ENCODE peak calls at places on chromosomes 5 and 9, in nine cellular contexts. One of them, this sample, is unnamed.

GRCh38 chr5:43482490-43483064 is 1.1 kb downstream of the TMEM267 start:
- DNase-seq in SK-N-DZ: no peak
- DNase-seq in Right ventricle myocardium superior: no peak
- DNase-seq in adipocyte: peak; percentile 46
- DNase-seq in A549: peak; percentile 34
- DNase-seq in progenitor cell of endocrine pancreas: no peak
- DNase-seq in IMR-90: peak; percentile 28
- DNase-seq in B cell: no peak
- DNase-seq in foreskin melanocyte: no peak
- DNase-seq in this sample: no peak

GRCh38 chr5:157867736-157868135 is 8.8 kb upstream of the CLINT1 start:
- DNase-seq in SK-N-DZ: no peak
- DNase-seq in Right ventricle myocardium superior: no peak
- DNase-seq in adipocyte: no peak
- DNase-seq in A549: no peak
- DNase-seq in progenitor cell of endocrine pancreas: no peak
- DNase-seq in IMR-90: no peak
- DNase-seq in B cell: no peak
- DNase-seq in foreskin melanocyte: no peak
- DNase-seq in this sample: no peak

GRCh38 chr5:32767948-32768427 is 56.9 kb downstream of the NPR3 start:
- DNase-seq in SK-N-DZ: no peak
- DNase-seq in Right ventricle myocardium superior: no peak
- DNase-seq in adipocyte: peak; percentile 93
- DNase-seq in A549: peak; percentile 96
- DNase-seq in progenitor cell of endocrine pancreas: no peak
- DNase-seq in IMR-90: peak; percentile 99
- DNase-seq in B cell: no peak
- DNase-seq in foreskin melanocyte: no peak
- DNase-seq in this sample: no peak

GRCh38 chr5:124906339-124907097 is 160.1 kb upstream of the ZNF608 start:
- DNase-seq in SK-N-DZ: peak; percentile 70
- DNase-seq in Right ventricle myocardium superior: peak; percentile 79
- DNase-seq in adipocyte: peak; percentile 77
- DNase-seq in A549: no peak
- DNase-seq in progenitor cell of endocrine pancreas: no peak
- DNase-seq in IMR-90: peak; percentile 79
- DNase-seq in B cell: no peak
- DNase-seq in foreskin melanocyte: peak; percentile 93
- DNase-seq in this sample: no peak

GRCh38 chr9:133683494-133684460 is 47.6 kb downstream of the DBH start:
- DNase-seq in SK-N-DZ: peak; percentile 73
- DNase-seq in Right ventricle myocardium superior: peak; percentile 80
- DNase-seq in adipocyte: no peak
- DNase-seq in A549: no peak
- DNase-seq in progenitor cell of endocrine pancreas: no peak
- DNase-seq in IMR-90: peak; percentile 4
- DNase-seq in B cell: no peak
- DNase-seq in foreskin melanocyte: no peak
- DNase-seq in this sample: peak; percentile 66

GRCh38 chr5:111083323-111083722 is 8.8 kb upstream of the WDR36 start:
- DNase-seq in SK-N-DZ: peak; percentile 37
- DNase-seq in Right ventricle myocardium superior: no peak
- DNase-seq in adipocyte: no peak
- DNase-seq in A549: no peak
- DNase-seq in progenitor cell of endocrine pancreas: no peak
- DNase-seq in IMR-90: no peak
- DNase-seq in B cell: no peak
- DNase-seq in foreskin melanocyte: no peak
- DNase-seq in this sample: no peak

GRCh38 chr9:125241863-125242739 is 958 bp upstream of the HSPA5 start:
- DNase-seq in SK-N-DZ: no peak
- DNase-seq in Right ventricle myocardium superior: peak; percentile 53
- DNase-seq in adipocyte: no peak
- DNase-seq in A549: peak; percentile 46
- DNase-seq in progenitor cell of endocrine pancreas: no peak
- DNase-seq in IMR-90: no peak
- DNase-seq in B cell: no peak
- DNase-seq in foreskin melanocyte: no peak
- DNase-seq in this sample: no peak

GRCh38 chr9:105063665-105064247 is 135.8 kb upstream of the ABCA1 start:
- DNase-seq in SK-N-DZ: no peak
- DNase-seq in Right ventricle myocardium superior: peak; percentile 43
- DNase-seq in adipocyte: peak; percentile 85
- DNase-seq in A549: no peak
- DNase-seq in progenitor cell of endocrine pancreas: no peak
- DNase-seq in IMR-90: peak; percentile 95
- DNase-seq in B cell: no peak
- DNase-seq in foreskin melanocyte: no peak
- DNase-seq in this sample: no peak

GRCh38 chr5:158797498-158797845 is 302.2 kb downstream of the EBF1 start:
- DNase-seq in SK-N-DZ: no peak
- DNase-seq in Right ventricle myocardium superior: peak; percentile 66
- DNase-seq in adipocyte: no peak
- DNase-seq in A549: no peak
- DNase-seq in progenitor cell of endocrine pancreas: no peak
- DNase-seq in IMR-90: no peak
- DNase-seq in B cell: no peak
- DNase-seq in foreskin melanocyte: no peak
- DNase-seq in this sample: no peak

GRCh38 chr9:122327175-122327574 is 43.6 kb upstream of the PTGS1 start:
- DNase-seq in SK-N-DZ: no peak
- DNase-seq in Right ventricle myocardium superior: no peak
- DNase-seq in adipocyte: no peak
- DNase-seq in A549: no peak
- DNase-seq in progenitor cell of endocrine pancreas: no peak
- DNase-seq in IMR-90: no peak
- DNase-seq in B cell: no peak
- DNase-seq in foreskin melanocyte: no peak
- DNase-seq in this sample: no peak

GRCh38 chr5:177169271-177169670 is 35.7 kb downstream of the NSD1 start:
- DNase-seq in SK-N-DZ: no peak
- DNase-seq in Right ventricle myocardium superior: no peak
- DNase-seq in adipocyte: no peak
- DNase-seq in A549: no peak
- DNase-seq in progenitor cell of endocrine pancreas: no peak
- DNase-seq in IMR-90: no peak
- DNase-seq in B cell: no peak
- DNase-seq in foreskin melanocyte: no peak
- DNase-seq in this sample: no peak

GRCh38 chr5:57298985-57299491 is 125.2 kb downstream of the GPBP1 start:
- DNase-seq in SK-N-DZ: peak; percentile 66
- DNase-seq in Right ventricle myocardium superior: no peak
- DNase-seq in adipocyte: peak; percentile 96
- DNase-seq in A549: peak; percentile 35
- DNase-seq in progenitor cell of endocrine pancreas: peak; percentile 15
- DNase-seq in IMR-90: peak; percentile 86
- DNase-seq in B cell: peak; percentile 29
- DNase-seq in foreskin melanocyte: peak; percentile 81
- DNase-seq in this sample: peak; percentile 58

GRCh38 chr5:55234171-55234700 is 828 bp upstream of the CCNO start:
- DNase-seq in SK-N-DZ: no peak
- DNase-seq in Right ventricle myocardium superior: no peak
- DNase-seq in adipocyte: peak; percentile 32
- DNase-seq in A549: no peak
- DNase-seq in progenitor cell of endocrine pancreas: no peak
- DNase-seq in IMR-90: peak; percentile 19
- DNase-seq in B cell: no peak
- DNase-seq in foreskin melanocyte: peak; percentile 16
- DNase-seq in this sample: no peak

GRCh38 chr5:124274949-124275348 is 471.5 kb downstream of the ZNF608 start:
- DNase-seq in SK-N-DZ: no peak
- DNase-seq in Right ventricle myocardium superior: no peak
- DNase-seq in adipocyte: no peak
- DNase-seq in A549: no peak
- DNase-seq in progenitor cell of endocrine pancreas: no peak
- DNase-seq in IMR-90: no peak
- DNase-seq in B cell: no peak
- DNase-seq in foreskin melanocyte: no peak
- DNase-seq in this sample: no peak

GRCh38 chr5:127386557-127386956 is 96.0 kb downstream of the MEGF10 start:
- DNase-seq in SK-N-DZ: no peak
- DNase-seq in Right ventricle myocardium superior: no peak
- DNase-seq in adipocyte: peak; percentile 86
- DNase-seq in A549: no peak
- DNase-seq in progenitor cell of endocrine pancreas: no peak
- DNase-seq in IMR-90: peak; percentile 56
- DNase-seq in B cell: no peak
- DNase-seq in foreskin melanocyte: no peak
- DNase-seq in this sample: no peak

GRCh38 chr9:79813262-79813646 is 241.5 kb downstream of the TLE4 start:
- DNase-seq in SK-N-DZ: no peak
- DNase-seq in Right ventricle myocardium superior: no peak
- DNase-seq in adipocyte: no peak
- DNase-seq in A549: no peak
- DNase-seq in progenitor cell of endocrine pancreas: no peak
- DNase-seq in IMR-90: no peak
- DNase-seq in B cell: no peak
- DNase-seq in foreskin melanocyte: no peak
- DNase-seq in this sample: no peak

This sample was measured in CD8-positive, alpha-beta T cell.